ENCODE peak calls at places on chromosome 6, in eight cellular contexts. One of them, this sample, is unnamed.

GRCh38 chr6:134176283-134176975 is 124.0 kb upstream of the SLC2A12 start:
- DNase-seq in tibial nerve: no peak
- DNase-seq in heart left ventricle: peak
- DNase-seq in uterus: peak
- DNase-seq in bronchial epithelial cell: no peak
- DNase-seq in BE2C: peak
- DNase-seq in fibroblast of lung: peak
- DNase-seq in neural progenitor cell: peak
- DNase-seq in this sample: no peak

GRCh38 chr6:130912451-130912850 is 85.2 kb downstream of the SMLR1 start:
- DNase-seq in bronchial epithelial cell: no peak
- DNase-seq in tibial nerve: no peak
- DNase-seq in BE2C: no peak
- DNase-seq in fibroblast of lung: no peak
- DNase-seq in neural progenitor cell: no peak
- DNase-seq in heart left ventricle: peak
- DNase-seq in uterus: no peak
- DNase-seq in this sample: no peak

GRCh38 chr6:41040101-41040910 is 1.3 kb upstream of the UNC5CL start:
- DNase-seq in neural progenitor cell: no peak
- DNase-seq in fibroblast of lung: peak
- DNase-seq in bronchial epithelial cell: peak
- DNase-seq in BE2C: no peak
- DNase-seq in heart left ventricle: no peak
- DNase-seq in uterus: no peak
- DNase-seq in tibial nerve: no peak
- DNase-seq in this sample: peak

GRCh38 chr6:17504005-17504404 is 96.1 kb upstream of the FAM8A1 start:
- DNase-seq in neural progenitor cell: no peak
- DNase-seq in heart left ventricle: no peak
- DNase-seq in uterus: no peak
- DNase-seq in bronchial epithelial cell: no peak
- DNase-seq in tibial nerve: no peak
- DNase-seq in fibroblast of lung: no peak
- DNase-seq in BE2C: no peak
- DNase-seq in this sample: no peak

GRCh38 chr6:403659-404655 is 12.4 kb downstream of the IRF4 start:
- DNase-seq in uterus: no peak
- DNase-seq in neural progenitor cell: no peak
- DNase-seq in bronchial epithelial cell: no peak
- DNase-seq in heart left ventricle: no peak
- DNase-seq in fibroblast of lung: no peak
- DNase-seq in tibial nerve: no peak
- DNase-seq in BE2C: no peak
- DNase-seq in this sample: no peak

GRCh38 chr6:35797837-35798526 is 859 bp upstream of the CLPS start:
- DNase-seq in uterus: no peak
- DNase-seq in BE2C: no peak
- DNase-seq in tibial nerve: no peak
- DNase-seq in bronchial epithelial cell: no peak
- DNase-seq in neural progenitor cell: no peak
- DNase-seq in fibroblast of lung: no peak
- DNase-seq in heart left ventricle: no peak
- DNase-seq in this sample: no peak

GRCh38 chr6:44624226-44624625 is 236.7 kb downstream of the CDC5L start:
- DNase-seq in tibial nerve: no peak
- DNase-seq in neural progenitor cell: no peak
- DNase-seq in BE2C: no peak
- DNase-seq in uterus: no peak
- DNase-seq in heart left ventricle: no peak
- DNase-seq in bronchial epithelial cell: no peak
- DNase-seq in fibroblast of lung: no peak
- DNase-seq in this sample: no peak

GRCh38 chr6:129860901-129861665 is at the start of gene TMEM244:
- DNase-seq in uterus: no peak
- DNase-seq in heart left ventricle: no peak
- DNase-seq in fibroblast of lung: peak
- DNase-seq in bronchial epithelial cell: no peak
- DNase-seq in tibial nerve: no peak
- DNase-seq in neural progenitor cell: no peak
- DNase-seq in BE2C: no peak
- DNase-seq in this sample: peak

GRCh38 chr6:32666420-32667300 is at the start of gene HLA-DQB1:
- DNase-seq in heart left ventricle: peak
- DNase-seq in tibial nerve: peak
- DNase-seq in bronchial epithelial cell: peak
- DNase-seq in fibroblast of lung: no peak
- DNase-seq in neural progenitor cell: peak
- DNase-seq in BE2C: no peak
- DNase-seq in uterus: no peak
- DNase-seq in this sample: peak

GRCh38 chr6:31407699-31408098 is 4.3 kb downstream of the MICA start:
- DNase-seq in heart left ventricle: no peak
- DNase-seq in uterus: no peak
- DNase-seq in BE2C: no peak
- DNase-seq in tibial nerve: no peak
- DNase-seq in fibroblast of lung: peak
- DNase-seq in neural progenitor cell: no peak
- DNase-seq in bronchial epithelial cell: peak
- DNase-seq in this sample: peak

DNA sequence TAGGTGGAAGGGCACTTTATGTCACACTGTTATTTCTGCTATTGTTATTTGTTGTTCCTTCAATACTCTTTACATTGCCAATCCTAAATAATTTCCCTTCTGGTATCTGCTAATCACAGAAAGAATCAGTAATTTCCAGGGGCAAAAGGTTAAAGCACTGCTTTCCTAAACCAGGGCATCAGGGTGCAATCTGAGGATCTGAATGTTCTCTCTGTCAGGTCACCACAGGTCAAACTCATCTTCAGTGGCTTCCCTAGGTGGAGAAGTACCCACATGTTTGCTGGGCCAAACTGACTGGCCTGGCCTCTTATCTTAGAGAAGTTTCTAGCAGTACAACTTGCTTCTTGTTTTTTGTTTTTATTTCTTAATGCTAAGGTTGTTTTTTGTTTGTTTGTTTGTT is 118.7 kb downstream of the OPRM1 start:
- DNase-seq in neural progenitor cell: no peak
- DNase-seq in bronchial epithelial cell: no peak
- DNase-seq in fibroblast of lung: no peak
- DNase-seq in tibial nerve: no peak
- DNase-seq in uterus: no peak
- DNase-seq in BE2C: no peak
- DNase-seq in heart left ventricle: no peak
- DNase-seq in this sample: no peak
- H3K4me3 ChIP-seq in neural progenitor cell: no peak
- H3K4me3 ChIP-seq in bronchial epithelial cell: no peak
- H3K4me3 ChIP-seq in fibroblast of lung: no peak
- H3K4me3 ChIP-seq in tibial nerve: no peak
- H3K4me3 ChIP-seq in uterus: no peak
- H3K4me3 ChIP-seq in BE2C: no peak
- H3K4me3 ChIP-seq in heart left ventricle: no peak
- H3K4me3 ChIP-seq in this sample: no peak

GRCh38 chr6:127514396-127515227 is 4.5 kb downstream of the MTCL3 start:
- DNase-seq in bronchial epithelial cell: no peak
- DNase-seq in neural progenitor cell: peak
- DNase-seq in heart left ventricle: peak
- DNase-seq in fibroblast of lung: peak
- DNase-seq in uterus: no peak
- DNase-seq in tibial nerve: no peak
- DNase-seq in BE2C: peak
- DNase-seq in this sample: peak

GRCh38 chr6:127513425-127513824 is 5.7 kb downstream of the MTCL3 start:
- DNase-seq in tibial nerve: no peak
- DNase-seq in BE2C: no peak
- DNase-seq in uterus: no peak
- DNase-seq in fibroblast of lung: no peak
- DNase-seq in heart left ventricle: no peak
- DNase-seq in bronchial epithelial cell: no peak
- DNase-seq in neural progenitor cell: no peak
- DNase-seq in this sample: no peak

GRCh38 chr6:127515794-127516675 is 3.1 kb downstream of the MTCL3 start:
- DNase-seq in uterus: peak
- DNase-seq in bronchial epithelial cell: no peak
- DNase-seq in fibroblast of lung: peak
- DNase-seq in tibial nerve: peak
- DNase-seq in heart left ventricle: peak
- DNase-seq in BE2C: peak
- DNase-seq in neural progenitor cell: peak
- DNase-seq in this sample: peak

GRCh38 chr6:127516676-127517273 is 2.4 kb downstream of the MTCL3 start:
- DNase-seq in neural progenitor cell: peak
- DNase-seq in heart left ventricle: no peak
- DNase-seq in BE2C: peak
- DNase-seq in tibial nerve: peak
- DNase-seq in bronchial epithelial cell: peak
- DNase-seq in fibroblast of lung: no peak
- DNase-seq in uterus: no peak
- DNase-seq in this sample: peak

GRCh38 chr6:127515234-127515793 is 3.8 kb downstream of the MTCL3 start:
- DNase-seq in neural progenitor cell: peak
- DNase-seq in uterus: no peak
- DNase-seq in bronchial epithelial cell: no peak
- DNase-seq in tibial nerve: no peak
- DNase-seq in BE2C: no peak
- DNase-seq in fibroblast of lung: no peak
- DNase-seq in heart left ventricle: no peak
- DNase-seq in this sample: peak
- TF ChIP-seq CTCF in neural progenitor cell: peak
- TF ChIP-seq CTCF in uterus: no peak
- TF ChIP-seq CTCF in bronchial epithelial cell: peak
- TF ChIP-seq CTCF in tibial nerve: no peak
- TF ChIP-seq CTCF in BE2C: no peak
- TF ChIP-seq CTCF in fibroblast of lung: peak
- TF ChIP-seq CTCF in heart left ventricle: no peak
- TF ChIP-seq CTCF in this sample: no peak

DNA sequence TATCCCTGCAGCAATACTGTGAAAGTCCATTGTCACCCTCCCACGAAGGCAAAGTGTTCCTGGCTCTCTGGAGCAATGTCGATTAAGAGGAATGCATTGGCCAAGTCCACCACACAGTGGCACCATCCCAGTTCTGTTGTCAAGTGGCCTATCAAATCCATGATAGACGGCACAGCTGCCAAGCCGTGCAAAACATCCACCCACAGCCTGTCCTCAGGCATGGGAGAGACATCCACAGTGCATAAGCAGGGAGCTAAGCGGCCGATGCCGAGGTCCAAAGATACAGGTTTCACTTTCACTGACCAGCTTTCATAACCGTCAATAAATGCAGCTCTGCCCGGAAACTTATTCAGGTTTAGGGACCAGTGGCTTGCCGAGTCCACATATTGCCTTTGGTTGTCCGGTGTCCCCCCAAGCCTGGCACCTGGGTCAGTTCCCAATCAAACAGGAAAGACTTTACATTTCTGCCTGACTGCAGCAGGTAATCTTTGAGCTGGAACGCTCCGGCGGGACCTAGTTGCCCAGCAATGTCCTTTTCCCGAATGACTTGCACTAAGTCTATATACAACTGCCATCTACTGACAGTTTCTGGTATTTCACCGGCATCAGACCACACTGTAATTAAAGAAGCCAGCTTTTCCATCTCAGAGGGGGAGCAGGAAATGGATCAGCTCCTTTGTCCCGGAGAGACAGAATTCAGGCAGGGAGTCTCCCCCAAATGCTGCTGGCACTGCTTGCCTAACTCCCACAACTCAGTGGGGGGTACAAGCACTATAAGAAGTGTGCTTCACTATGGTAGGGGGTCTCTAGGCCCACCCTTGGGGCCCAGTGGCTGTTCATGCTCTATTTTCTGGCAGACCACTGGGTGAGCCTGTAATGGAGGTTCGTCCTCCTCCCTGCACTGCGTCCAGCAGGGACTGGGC is 6.3 kb downstream of the ZKSCAN3 start:
- DNase-seq in BE2C: peak
- DNase-seq in tibial nerve: peak
- DNase-seq in fibroblast of lung: peak
- DNase-seq in uterus: peak
- DNase-seq in heart left ventricle: peak
- DNase-seq in neural progenitor cell: peak
- DNase-seq in bronchial epithelial cell: peak
- DNase-seq in this sample: peak
- H3K4me3 ChIP-seq in BE2C: peak
- H3K4me3 ChIP-seq in tibial nerve: peak
- H3K4me3 ChIP-seq in fibroblast of lung: peak
- H3K4me3 ChIP-seq in uterus: peak
- H3K4me3 ChIP-seq in heart left ventricle: peak
- H3K4me3 ChIP-seq in neural progenitor cell: peak
- H3K4me3 ChIP-seq in bronchial epithelial cell: peak
- H3K4me3 ChIP-seq in this sample: peak

DNA sequence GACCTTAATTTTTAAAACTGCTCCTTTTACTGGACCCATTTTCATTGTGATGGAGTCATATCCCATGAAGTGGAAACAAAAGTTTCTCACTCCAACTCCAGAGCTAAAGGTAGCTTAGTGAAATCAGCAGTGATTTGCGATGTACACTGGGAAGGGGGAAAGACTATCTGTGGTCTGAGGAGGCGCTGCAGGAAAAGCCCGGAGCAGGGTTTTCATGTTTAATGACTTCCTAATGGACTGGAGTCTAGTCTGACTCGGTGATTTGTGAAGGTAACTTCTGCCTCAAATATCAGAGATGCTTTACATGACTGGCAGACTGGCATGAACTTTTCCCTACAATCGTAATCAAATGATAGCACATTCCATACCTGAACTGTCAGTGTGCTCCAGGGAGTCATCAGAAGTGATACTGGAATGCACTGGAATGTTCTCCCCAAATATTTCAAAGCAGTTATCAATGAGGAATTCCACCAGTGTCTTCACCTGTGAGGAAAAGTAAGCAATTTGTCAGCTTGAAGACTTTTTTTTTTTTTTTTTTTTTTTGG is 7.0 kb downstream of the TAGAP start:
- DNase-seq in fibroblast of lung: no peak
- DNase-seq in BE2C: no peak
- DNase-seq in bronchial epithelial cell: peak
- DNase-seq in tibial nerve: no peak
- DNase-seq in neural progenitor cell: no peak
- DNase-seq in uterus: no peak
- DNase-seq in heart left ventricle: no peak
- DNase-seq in this sample: peak
- TF ChIP-seq CTCF in fibroblast of lung: no peak
- TF ChIP-seq CTCF in BE2C: peak
- TF ChIP-seq CTCF in bronchial epithelial cell: no peak
- TF ChIP-seq CTCF in tibial nerve: no peak
- TF ChIP-seq CTCF in neural progenitor cell: no peak
- TF ChIP-seq CTCF in uterus: no peak
- TF ChIP-seq CTCF in heart left ventricle: no peak
- TF ChIP-seq CTCF in this sample: no peak

DNA sequence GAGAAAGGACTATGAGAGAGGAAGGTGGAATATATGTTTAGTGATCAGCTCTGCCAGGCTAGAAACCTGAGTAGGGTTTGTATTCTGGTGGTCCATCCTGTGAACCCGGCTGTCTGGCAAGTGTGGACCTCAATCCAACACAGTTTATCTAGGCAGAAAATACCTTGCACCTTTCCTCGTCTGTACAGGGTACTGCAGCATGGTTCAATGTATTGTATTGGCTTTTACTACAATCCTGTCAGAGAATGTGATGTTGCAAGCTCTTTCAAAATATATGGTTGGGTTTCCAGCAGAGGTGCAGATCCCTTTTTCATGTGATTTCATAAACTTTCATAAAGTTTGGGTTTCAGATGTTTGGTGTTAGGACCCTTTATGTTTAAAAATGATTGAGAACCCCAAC is 106.7 kb downstream of the RTN4IP1 start:
- DNase-seq in uterus: no peak
- DNase-seq in BE2C: no peak
- DNase-seq in neural progenitor cell: no peak
- DNase-seq in bronchial epithelial cell: no peak
- DNase-seq in tibial nerve: no peak
- DNase-seq in fibroblast of lung: no peak
- DNase-seq in heart left ventricle: no peak
- DNase-seq in this sample: no peak
- H3K4me3 ChIP-seq in uterus: no peak
- H3K4me3 ChIP-seq in BE2C: no peak
- H3K4me3 ChIP-seq in neural progenitor cell: no peak
- H3K4me3 ChIP-seq in bronchial epithelial cell: no peak
- H3K4me3 ChIP-seq in tibial nerve: no peak
- H3K4me3 ChIP-seq in fibroblast of lung: no peak
- H3K4me3 ChIP-seq in heart left ventricle: no peak
- H3K4me3 ChIP-seq in this sample: no peak